ENCODE peak calls at places on chromosome 22, in eight cellular contexts. M is colonic mucosa; I is left ventricle myocardium inferior; O is H1; Z is IMR-90; Q is ovary; R is CD8-positive, alpha-beta memory T cell; E is CD4-positive, CD25-positive, alpha-beta regulatory T cell. L is an unnamed sample.

GRCh38 chr22:42016111-42016510 is 17.5 kb downstream of the WBP2NL start:
- DNase-seq in R (no peak), O (no peak), M (no peak), Q (no peak), I (no peak), Z (no peak), E (no peak), L (no peak)

GRCh38 chr22:32723632-32724031 is 77.9 kb upstream of the TIMP3 start:
- DNase-seq in E (no peak), O (no peak), M (peak; percentile 46), Z (peak; percentile 96), I (peak; percentile 72), R (peak; percentile 15), Q (peak; percentile 49), L (peak; percentile 73)

GRCh38 chr22:29700949-29701927 is 18.6 kb upstream of the CABP7 start:
- DNase-seq in O (no peak), Z (peak; percentile 34), E (no peak), I (no peak), M (peak; percentile 46), Q (no peak), R (no peak), L (no peak)

GRCh38 chr22:33389927-33390326 is 331.7 kb upstream of the SYN3 start:
- DNase-seq in E (no peak), O (no peak), I (no peak), M (no peak), R (no peak), Q (no peak), Z (peak; percentile 41), L (no peak)

GRCh38 chr22:16960884-16961249 is 47.2 kb downstream of the GAB4 start:
- DNase-seq in E (no peak), R (no peak), I (no peak), Z (no peak), Q (no peak), O (no peak), M (no peak), L (no peak)

GRCh38 chr22:30235687-30236170 is 10.8 kb downstream of the LIF start:
- DNase-seq in I (no peak), R (no peak), M (no peak), Z (peak; percentile 88), O (no peak), E (no peak), Q (no peak), L (no peak)

GRCh38 chr22:22959147-22959827 is 71.7 kb downstream of the IGLL5 start:
- DNase-seq in Q (peak; percentile 83), R (peak; percentile 73), I (peak; percentile 45), Z (peak; percentile 66), M (peak; percentile 71), E (peak; percentile 41), O (no peak), L (peak; percentile 74)

GRCh38 chr22:38505595-38506117 is 455 bp downstream of the DDX17 start:
- DNase-seq in O (no peak), M (peak; percentile 75), R (peak; percentile 56), Q (peak; percentile 89), Z (peak; percentile 46), E (no peak), I (peak; percentile 85), L (peak; percentile 94)

GRCh38 chr22:29751139-29751538 is 15.7 kb downstream of the ZMAT5 start:
- DNase-seq in I (no peak), E (no peak), M (no peak), O (no peak), Q (no peak), R (peak; percentile 17), Z (peak; percentile 24), L (no peak)

GRCh38 chr22:38724926-38725571 is 19.3 kb downstream of the GTPBP1 start:
- DNase-seq in O (no peak), Q (no peak), I (no peak), Z (peak; percentile 41), M (no peak), E (no peak), R (no peak), L (no peak)

GRCh38 chr22:46300491-46300890 is 3.8 kb downstream of the GTSE1 start:
- DNase-seq in E (no peak), I (no peak), Q (no peak), Z (no peak), R (no peak), M (no peak), O (no peak), L (no peak)

GRCh38 chr22:20404881-20405280 is 10.9 kb downstream of the ZNF74 start:
- DNase-seq in I (no peak), M (no peak), Q (no peak), Z (no peak), R (no peak), O (no peak), E (no peak), L (no peak)

GRCh38 chr22:29266564-29267461 is 968 bp downstream of the RHBDD3 start:
- DNase-seq in E (no peak), Q (no peak), M (no peak), O (no peak), Z (peak; percentile 11), R (no peak), I (no peak), L (peak; percentile 36)

GRCh38 chr22:24483966-24484545 is 11.1 kb upstream of the UPB1 start:
- DNase-seq in O (no peak), M (no peak), Q (no peak), I (no peak), Z (peak; percentile 13), R (no peak), E (no peak), L (no peak)

GRCh38 chr22:24485170-24485569 is 10.0 kb upstream of the UPB1 start:
- DNase-seq in R (no peak), M (no peak), I (no peak), Z (no peak), E (no peak), Q (no peak), O (no peak), L (no peak)

GRCh38 chr22:24482586-24482985 is 12.5 kb upstream of the UPB1 start:
- DNase-seq in E (no peak), I (no peak), R (no peak), Q (no peak), Z (peak; percentile 79), M (no peak), O (no peak), L (no peak)

GRCh38 chr22:24481641-24482040 is 13.5 kb upstream of the UPB1 start:
- DNase-seq in Z (no peak), R (no peak), I (no peak), E (no peak), O (no peak), M (no peak), Q (no peak), L (no peak)

DNA sequence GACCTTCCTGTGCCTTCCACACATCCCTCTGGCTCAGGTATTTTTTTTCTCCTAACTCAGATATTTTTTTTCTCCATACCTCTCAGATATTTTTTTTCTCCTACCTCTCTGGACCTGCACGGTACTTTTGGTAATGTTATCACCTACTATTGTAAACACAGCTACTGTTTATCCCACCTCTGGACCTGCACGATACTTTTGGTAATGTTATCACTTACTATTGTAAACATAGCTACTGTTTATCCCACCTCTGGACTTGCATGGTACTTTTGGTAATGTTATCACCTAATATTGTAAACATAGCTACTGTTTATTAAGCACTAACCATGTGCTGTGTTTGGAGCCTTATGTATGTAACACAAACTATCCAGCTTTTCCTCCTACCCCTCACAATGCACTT is 12.1 kb upstream of the UPB1 start:
- DNase-seq in Q (no peak), O (no peak), Z (no peak), R (no peak), I (no peak), M (no peak), E (no peak), L (no peak)
- H3K27ac ChIP-seq in Q (no peak overlapping the region), O (no peak overlapping the region), Z (no peak overlapping the region), R (no peak overlapping the region), I (no peak overlapping the region), M (no peak overlapping the region), E (no peak overlapping the region), L (no peak overlapping the region)

DNA sequence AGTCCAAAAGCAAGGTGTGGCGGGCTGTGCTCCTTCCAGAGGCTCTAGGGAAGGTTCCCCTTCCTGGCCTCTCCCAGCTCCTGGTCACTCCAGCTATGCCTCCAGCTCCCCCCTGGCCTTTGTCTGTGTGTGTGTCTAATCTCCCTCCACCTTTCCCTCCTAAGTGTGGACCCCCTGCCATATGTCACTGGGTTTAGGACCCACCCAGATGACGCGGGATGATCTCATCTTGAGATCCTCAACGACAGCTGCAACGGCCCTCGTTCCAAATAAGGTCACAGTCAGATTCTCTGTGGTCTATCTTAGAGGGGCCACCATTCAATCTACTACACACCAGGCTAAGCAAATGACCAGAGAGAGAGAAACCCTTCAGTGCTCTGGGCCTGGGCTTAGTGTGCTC is 107.9 kb downstream of the ARHGAP8 start:
- DNase-seq in I (no peak), Q (no peak), M (no peak), E (no peak), Z (no peak), R (no peak), O (no peak), L (no peak)
- H3K27ac ChIP-seq in I (no peak overlapping the region), Q (no peak overlapping the region), M (no peak overlapping the region), E (no peak overlapping the region), Z (no peak overlapping the region), R (no peak overlapping the region), O (no peak overlapping the region), L (no peak overlapping the region)

GRCh38 chr22:25120761-25121212 is 78.9 kb upstream of the CRYBB3 start:
- DNase-seq in M (peak; percentile 54), O (no peak), R (no peak), Q (no peak), E (no peak), I (no peak), Z (no peak), L (no peak)

GRCh38 chr22:25123677-25124076 is 76.0 kb upstream of the CRYBB3 start:
- DNase-seq in E (no peak), O (no peak), M (no peak), I (no peak), Q (no peak), R (no peak), Z (no peak), L (no peak)

GRCh38 chr22:25120093-25120561 is 79.5 kb upstream of the CRYBB3 start:
- DNase-seq in O (no peak), M (peak; percentile 77), R (no peak), Q (no peak), E (no peak), I (no peak), Z (no peak), L (no peak)

GRCh38 chr22:25122136-25122764 is 77.4 kb upstream of the CRYBB3 start:
- DNase-seq in Z (no peak), E (no peak), M (no peak), R (no peak), Q (no peak), O (no peak), I (no peak), L (no peak)

GRCh38 chr22:25119609-25120008 is 80.0 kb upstream of the CRYBB3 start:
- DNase-seq in Q (no peak), O (no peak), I (no peak), Z (no peak), E (no peak), R (no peak), M (no peak), L (no peak)
- H3K27ac ChIP-seq in Q (no peak overlapping the region), O (no peak overlapping the region), I (peak overlapping the region; percentile 87), Z (no peak overlapping the region), E (no peak overlapping the region), R (no peak overlapping the region), M (peak overlapping the region; percentile 71), L (peak overlapping the region; percentile 58)

DNA sequence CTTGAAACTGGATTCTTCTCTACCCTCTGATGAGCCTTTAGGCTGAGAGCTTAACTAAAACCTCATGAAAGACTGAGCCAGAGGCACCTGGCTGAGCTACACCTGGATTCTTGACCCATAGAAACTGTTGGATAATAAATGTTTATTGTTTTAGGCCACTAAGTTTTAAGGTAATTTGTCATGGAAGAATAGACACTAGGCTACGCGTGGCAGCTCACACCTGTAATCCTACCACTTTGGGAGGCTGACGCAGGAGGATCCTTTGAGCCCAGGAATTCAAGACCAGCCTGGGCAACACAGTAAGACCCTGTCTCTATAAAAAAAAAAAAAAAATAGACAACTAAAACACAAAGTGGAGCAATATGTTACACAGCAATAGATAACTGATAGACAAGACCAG is 29.2 kb upstream of the UPB1 start:
- DNase-seq in I (no peak), Q (no peak), Z (no peak), E (no peak), O (no peak), R (no peak), M (no peak), L (no peak)
- H3K27ac ChIP-seq in I (peak overlapping the region; percentile 83), Q (no peak overlapping the region), Z (peak overlapping the region; percentile 28), E (no peak overlapping the region), O (no peak overlapping the region), R (no peak overlapping the region), M (no peak overlapping the region), L (peak overlapping the region; percentile 37)

L was measured in right cardiac atrium.